ENCODE peak calls at places on chromosomes 6 and 20, in eight cellular contexts. K is EL; F is NCI-H2081 treated with DMSO at 0.1 percent for 48 hours; B is stimulated activated CD4-positive, alpha-beta T cell treated with anti-CD3 and anti-CD28 coated beads, Interleukin-12 subunit alpha, Interleukin-12 subunit beta, amount 100 ng/mL, for 4 hours; E is RPMI8226; V is kidney tubule cell; Z is fibroblast of mammary gland; D is NCI-H524. X is an unnamed sample.
A peak's percentile ranks its signal among the peaks of the same experiment; 100 is the strongest.

GRCh38 chr20:56540415-56540814 is 7.4 kb downstream of the FAM209B start:
- DNase-seq in V (peak; percentile 11), B (no peak), F (no peak), Z (peak; percentile 13), D (no peak), E (no peak), K (peak; percentile 30), X (no peak)

GRCh38 chr6:43455034-43455747 is at the start of gene DLK2:
- DNase-seq in V (no peak), Z (no peak), K (peak; percentile 33), F (no peak), B (peak; percentile 41), D (no peak), E (peak; percentile 25), X (no peak)

GRCh38 chr20:23887856-23888255 is 8.3 kb upstream of the CST5 start:
- DNase-seq in V (no peak), D (no peak), K (no peak), B (no peak), Z (no peak), E (no peak), F (no peak), X (no peak)

GRCh38 chr6:149488815-149489214 is 4.0 kb upstream of the ZC3H12D start:
- DNase-seq in B (no peak), F (no peak), K (no peak), V (no peak), E (no peak), Z (no peak), D (no peak), X (no peak)

GRCh38 chr6:152874846-152875568 is 107.8 kb downstream of the FBXO5 start:
- DNase-seq in F (no peak), Z (no peak), B (no peak), E (no peak), K (no peak), V (no peak), D (no peak), X (no peak)

GRCh38 chr6:170375661-170376060 is 69.1 kb downstream of the FAM120B start:
- DNase-seq in K (no peak), D (no peak), V (no peak), B (no peak), E (no peak), Z (no peak), F (no peak), X (no peak)

GRCh38 chr20:48674461-48674860 is 153.3 kb downstream of the PREX1 start:
- DNase-seq in B (no peak), V (no peak), D (no peak), K (no peak), F (no peak), E (no peak), Z (no peak), X (no peak)

GRCh38 chr20:19363439-19363838 is 151.0 kb downstream of the SLC24A3 start:
- DNase-seq in V (no peak), K (no peak), F (no peak), E (no peak), Z (no peak), D (no peak), B (no peak), X (no peak)

GRCh38 chr20:8271727-8272126 is 139.7 kb downstream of the PLCB1 start:
- DNase-seq in K (no peak), D (no peak), E (no peak), Z (no peak), V (no peak), B (no peak), F (no peak), X (no peak)

GRCh38 chr20:52219441-52219840 is 27.9 kb upstream of the ZFP64 start:
- DNase-seq in Z (no peak), B (no peak), V (no peak), F (no peak), D (no peak), K (peak; percentile 5), E (no peak), X (no peak)

GRCh38 chr6:24251339-24251738 is 106.5 kb downstream of the DCDC2 start:
- DNase-seq in K (no peak), Z (no peak), F (no peak), V (no peak), E (no peak), B (no peak), D (no peak), X (no peak)

GRCh38 chr20:10553326-10553984 is 118.3 kb downstream of the SLX4IP start:
- DNase-seq in D (peak; percentile 40), K (peak; percentile 69), Z (peak; percentile 80), F (no peak), V (peak; percentile 74), B (peak; percentile 26), E (peak; percentile 58), X (peak; percentile 29)

GRCh38 chr6:53741417-53741816 is 53.4 kb upstream of the LRRC1 start:
- DNase-seq in Z (peak; percentile 15), V (no peak), D (no peak), F (no peak), E (no peak), B (no peak), K (no peak), X (no peak)

GRCh38 chr6:39785281-39785680 is 6.9 kb upstream of the DAAM2 start:
- DNase-seq in D (no peak), V (no peak), E (no peak), Z (no peak), B (no peak), K (no peak), F (no peak), X (no peak)

GRCh38 chr6:154001494-154002285 is 37.4 kb upstream of the OPRM1 start:
- DNase-seq in E (no peak), Z (no peak), V (no peak), D (no peak), F (no peak), B (no peak), K (no peak), X (no peak)

GRCh38 chr6:132780770-132781371 is 17.6 kb downstream of the SLC18B1 start:
- DNase-seq in Z (peak; percentile 41), D (no peak), F (no peak), E (peak; percentile 8), V (peak; percentile 31), B (no peak), K (peak; percentile 10), X (no peak)

GRCh38 chr6:154683756-154684523 is 49.3 kb upstream of the SCAF8 start:
- DNase-seq in B (no peak), E (peak; percentile 35), Z (peak; percentile 42), F (no peak), V (peak; percentile 38), D (no peak), K (peak; percentile 41), X (no peak)

GRCh38 chr6:110474500-110474899 is 1.9 kb downstream of the SLC22A16 start:
- DNase-seq in E (no peak), F (no peak), B (no peak), V (no peak), Z (no peak), K (no peak), D (peak; percentile 5), X (no peak)

GRCh38 chr20:47352332-47353223 is 3.9 kb downstream of the ZMYND8 start:
- DNase-seq in Z (no peak), D (no peak), F (no peak), E (no peak), K (no peak), B (no peak), V (peak; percentile 41), X (no peak)

GRCh38 chr6:87012035-87012434 is 74.7 kb downstream of the HTR1E start:
- DNase-seq in Z (no peak), F (no peak), E (no peak), D (no peak), B (no peak), K (no peak), V (no peak), X (no peak)

GRCh38 chr6:130776287-130776925 is 50.8 kb upstream of the SMLR1 start:
- DNase-seq in E (no peak), F (no peak), D (no peak), Z (no peak), B (no peak), V (no peak), K (no peak), X (no peak)

GRCh38 chr6:143742070-143742954 is 64.5 kb downstream of the PHACTR2 start:
- DNase-seq in F (no peak), E (no peak), K (no peak), Z (peak; percentile 24), D (no peak), B (no peak), V (peak; percentile 30), X (no peak)

GRCh38 chr6:158284340-158285210 is 27.7 kb upstream of the TULP4 start:
- DNase-seq in D (peak; percentile 74), F (no peak), B (no peak), E (peak; percentile 94), V (peak; percentile 11), K (peak; percentile 72), Z (peak; percentile 62), X (no peak)

GRCh38 chr6:159680104-159680503 is 12.9 kb downstream of the SOD2 start:
- DNase-seq in E (no peak), F (no peak), Z (no peak), D (no peak), K (no peak), B (no peak), V (no peak), X (no peak)

GRCh38 chr20:5492941-5493340 is 176.2 kb upstream of the PROKR2 start:
- DNase-seq in Z (no peak), K (no peak), F (no peak), D (no peak), V (no peak), B (no peak), E (no peak), X (no peak)

X was measured in NCI-H187 treated with DMSO at 0.1 percent for 48 hours.